ENCODE peak calls at places on chromosomes 2 and 18, in seven cellular contexts. P is HCT116, W is neural progenitor cell, L is neuronal stem cell, T is IMR-90, G is A549, A is PC-9. I is an unnamed sample.

GRCh38 chr2:86283461-86284030 is 53.9 kb downstream of the REEP1 start:
- DNase-seq in A (no peak), T (no peak), L (no peak), W (no peak), P (no peak), G (no peak), I (peak)

GRCh38 chr2:155748126-155748525 is 584.4 kb downstream of the NR4A2 start:
- DNase-seq in G (no peak), A (no peak), T (no peak), W (no peak), L (no peak), P (no peak), I (no peak)

GRCh38 chr2:88053301-88053700 is 2.3 kb downstream of the KRCC1 start:
- DNase-seq in G (no peak), L (no peak), A (no peak), P (no peak), W (no peak), T (peak), I (peak)

GRCh38 chr2:46988733-46989481 is 73.3 kb upstream of the MCFD2 start:
- DNase-seq in A (no peak), L (no peak), T (no peak), G (no peak), W (peak), P (no peak), I (no peak)

GRCh38 chr2:74037379-74037860 is 52.7 kb downstream of the TET3 start:
- DNase-seq in P (no peak), W (no peak), L (no peak), G (no peak), T (peak), A (no peak), I (peak)

GRCh38 chr2:94980406-94980805 is 45.1 kb upstream of the MAL start:
- DNase-seq in L (no peak), A (no peak), W (no peak), T (no peak), G (no peak), P (no peak), I (no peak)

GRCh38 chr18:76401496-76401895 is 93.5 kb downstream of the ZNF516 start:
- DNase-seq in T (no peak), L (no peak), G (no peak), W (no peak), P (no peak), A (no peak), I (no peak)

GRCh38 chr2:215394102-215394805 is 41.6 kb downstream of the FN1 start:
- DNase-seq in A (no peak), T (no peak), W (no peak), G (no peak), L (no peak), P (no peak), I (no peak)

GRCh38 chr2:236117396-236117795 is 50.8 kb downstream of the GBX2 start:
- DNase-seq in P (no peak), L (no peak), T (no peak), G (no peak), W (no peak), A (no peak), I (peak)

GRCh38 chr2:1153959-1154358 is 203.3 kb downstream of the SNTG2 start:
- DNase-seq in G (no peak), W (no peak), A (no peak), L (no peak), P (no peak), T (no peak), I (no peak)

GRCh38 chr18:6747646-6748045 is 18.1 kb downstream of the ARHGAP28 start:
- DNase-seq in A (no peak), T (peak), P (no peak), L (no peak), G (no peak), W (no peak), I (peak)

GRCh38 chr2:60793169-60793568 is 37.1 kb downstream of the PAPOLG start:
- DNase-seq in P (no peak), G (no peak), L (no peak), T (no peak), W (no peak), A (no peak), I (no peak)

GRCh38 chr2:60794271-60794863 is 38.3 kb downstream of the PAPOLG start:
- DNase-seq in W (no peak), G (peak), A (no peak), L (no peak), P (no peak), T (peak), I (no peak)

GRCh38 chr2:60796573-60797509 is 40.8 kb downstream of the PAPOLG start:
- DNase-seq in P (no peak), L (no peak), T (peak), W (no peak), G (no peak), A (no peak), I (no peak)
- H3K4me2 ChIP-seq in P (no peak), L (no peak), T (no peak), W (no peak), G (no peak), A (no peak), I (no peak)

GRCh38 chr2:24887325-24887874 is 32.6 kb downstream of the ADCY3 start:
- DNase-seq in W (no peak), A (no peak), G (no peak), L (no peak), P (no peak), T (no peak), I (no peak)
- H3K27ac ChIP-seq in W (no peak), A (no peak), G (no peak), L (no peak), P (no peak), T (no peak), I (no peak)

GRCh38 chr2:29182920-29183319 is 67.7 kb downstream of the CLIP4 start:
- DNase-seq in A (no peak), P (no peak), T (peak), L (no peak), W (no peak), G (no peak), I (no peak)

GRCh38 chr2:29187926-29188325 is 72.7 kb downstream of the CLIP4 start:
- DNase-seq in W (no peak), L (no peak), T (peak), P (no peak), G (no peak), A (no peak), I (peak)

GRCh38 chr2:29189052-29189451 is 73.8 kb downstream of the CLIP4 start:
- DNase-seq in W (no peak), L (no peak), G (no peak), A (no peak), P (no peak), T (no peak), I (peak)

GRCh38 chr2:29184531-29184930 is 69.3 kb downstream of the CLIP4 start:
- DNase-seq in P (no peak), A (no peak), T (no peak), L (no peak), G (no peak), W (no peak), I (no peak)

DNA sequence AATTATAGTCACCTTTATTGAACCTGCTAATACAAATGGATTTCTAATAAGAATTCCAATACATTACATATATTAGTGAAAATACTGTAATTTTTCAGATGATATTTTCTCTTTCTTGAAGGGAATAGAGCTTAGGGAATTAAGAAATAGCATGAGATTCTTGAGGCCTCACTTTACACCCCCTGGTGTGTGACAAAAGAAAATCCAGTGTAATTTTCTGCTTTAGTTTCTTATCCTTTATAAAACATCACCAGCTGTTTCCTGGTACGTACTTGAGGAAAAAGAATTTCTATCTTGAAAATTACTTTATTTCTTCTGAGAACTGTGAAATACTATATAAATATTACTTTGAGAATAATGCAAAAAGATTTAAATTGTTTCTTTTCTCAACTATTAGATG is 71.6 kb downstream of the CLIP4 start:
- DNase-seq in G (no peak), A (no peak), P (no peak), T (no peak), W (no peak), L (no peak), I (no peak)
- H3K4me2 ChIP-seq in G (no peak), A (no peak), P (no peak), T (no peak), W (no peak), L (no peak), I (no peak)

GRCh38 chr2:10122500-10123280 is at the start of gene RRM2:
- DNase-seq in A (peak), T (peak), L (peak), W (peak), G (peak), P (peak), I (peak)
- H3K27ac ChIP-seq in A (peak), T (peak), L (peak), W (peak), G (peak), P (peak), I (peak)

DNA sequence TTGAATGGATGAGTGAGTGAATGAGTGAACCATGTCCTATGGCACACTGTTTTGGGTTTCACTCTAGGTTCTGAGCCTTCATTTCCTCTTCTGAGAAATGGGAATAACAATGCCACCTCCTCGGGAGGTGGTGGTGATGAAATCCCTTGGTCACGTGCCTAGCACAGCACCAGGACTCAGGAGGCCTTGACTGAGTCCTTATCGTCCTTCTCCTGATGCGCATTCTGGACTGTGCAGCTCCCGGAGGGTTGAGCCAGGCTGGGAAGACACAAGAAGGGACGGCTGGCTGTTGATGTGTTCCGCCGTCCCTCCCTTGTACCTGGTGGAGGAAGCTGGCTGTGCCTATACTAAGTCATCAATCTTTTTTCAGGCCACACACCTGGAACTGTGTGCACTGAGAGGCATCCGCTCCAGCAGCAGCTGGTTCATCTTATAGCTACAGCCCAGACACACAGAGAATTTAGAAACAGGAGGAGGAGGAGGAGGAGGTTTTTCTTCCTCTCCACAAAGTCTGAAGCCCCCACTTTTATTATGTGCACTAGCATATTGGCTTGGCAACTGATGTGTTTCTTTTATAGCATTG is 437.2 kb downstream of the ZNF521 start:
- DNase-seq in A (no peak), P (no peak), T (no peak), L (no peak), G (no peak), W (no peak), I (no peak)
- H3K4me2 ChIP-seq in A (no peak), P (no peak), T (no peak), L (no peak), G (no peak), W (no peak), I (no peak)

GRCh38 chr2:195562624-195563566 is 94.1 kb upstream of the SLC39A10 start:
- DNase-seq in L (no peak), T (peak), P (no peak), G (no peak), A (no peak), W (no peak), I (no peak)

GRCh38 chr2:195566201-195566600 is 90.8 kb upstream of the SLC39A10 start:
- DNase-seq in T (no peak), L (no peak), G (no peak), P (no peak), W (no peak), A (no peak), I (no peak)

GRCh38 chr2:195561205-195562032 is 95.6 kb upstream of the SLC39A10 start:
- DNase-seq in T (peak), L (no peak), G (peak), A (peak), P (no peak), W (no peak), I (peak)

GRCh38 chr2:195560209-195560907 is 96.7 kb upstream of the SLC39A10 start:
- DNase-seq in T (peak), G (no peak), L (no peak), W (no peak), P (no peak), A (no peak), I (no peak)

GRCh38 chr2:195563857-195564512 is 93.0 kb upstream of the SLC39A10 start:
- DNase-seq in T (peak), G (no peak), A (no peak), P (no peak), L (no peak), W (no peak), I (peak)
- H3K27ac ChIP-seq in T (peak), G (peak), A (no peak), P (no peak), L (no peak), W (no peak), I (peak)

DNA sequence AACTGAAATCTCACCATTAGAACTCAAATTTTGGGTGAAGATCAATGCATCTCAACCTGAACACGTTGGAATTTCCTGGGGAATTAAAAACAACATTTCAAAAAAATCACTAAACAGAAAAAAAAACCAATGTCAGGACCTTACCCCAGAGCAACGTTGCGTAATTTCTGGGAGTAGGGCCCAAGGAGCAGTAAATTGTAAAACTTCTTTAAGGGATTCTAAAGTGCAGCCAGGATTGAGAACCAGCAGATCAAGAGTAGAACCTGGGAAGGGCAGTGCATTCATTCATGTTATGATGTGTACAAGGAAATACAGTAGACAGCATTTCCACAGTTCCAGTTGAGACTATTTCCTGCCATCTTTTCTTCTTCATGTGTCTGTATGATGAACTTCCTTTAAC is 56.9 kb downstream of the RHBDD1 start:
- DNase-seq in L (no peak), W (no peak), T (peak), A (no peak), G (no peak), P (no peak), I (no peak)
- H3K4me2 ChIP-seq in L (no peak), W (no peak), T (peak), A (no peak), G (no peak), P (no peak), I (peak)

GRCh38 chr2:206855585-206856433 is 83.5 kb upstream of the CPO start:
- DNase-seq in L (no peak), G (no peak), T (no peak), W (no peak), P (no peak), A (no peak), I (peak)
- H3K27ac ChIP-seq in L (no peak), G (no peak), T (no peak), W (no peak), P (no peak), A (no peak), I (no peak)

I was measured in astrocyte.